ENCODE peak calls at places on chromosome 20, in nine cellular contexts. W is SJSA1; X is NCI-H345; H is activated CD4-positive, CD25-positive, alpha-beta regulatory T cell; Z is anterior cingulate cortex; F is stimulated activated CD4-positive, alpha-beta T cell treated with anti-CD3 and anti-CD28 coated beads, Interleukin-15, amount 100 ng/mL, for 1 hour; U is SW 1271; Y is HEK293T; N is fibroblast of lung. D is an unnamed sample.

GRCh38 chr20:54106162-54106561 is 35.8 kb upstream of the BCAS1 start:
- DNase-seq in U (no peak), Z (no peak), X (no peak), Y (no peak), N (no peak), W (no peak), H (no peak), F (no peak), D (no peak)

GRCh38 chr20:6837730-6838129 is 70.2 kb downstream of the BMP2 start:
- DNase-seq in Y (no peak), H (no peak), U (no peak), X (no peak), F (no peak), N (no peak), Z (no peak), W (no peak), D (no peak)

GRCh38 chr20:40090236-40090635 is 598.8 kb downstream of the MAFB start:
- DNase-seq in U (no peak), H (no peak), X (no peak), F (no peak), W (no peak), Z (no peak), N (no peak), Y (no peak), D (no peak)

GRCh38 chr20:36969478-36970186 is 18.1 kb upstream of the SAMHD1 start:
- DNase-seq in Y (no peak), U (no peak), H (no peak), W (no peak), Z (no peak), X (no peak), F (no peak), N (no peak), D (no peak)

GRCh38 chr20:11431613-11432012 is 486.1 kb upstream of the BTBD3 start:
- DNase-seq in N (peak), Z (no peak), H (no peak), U (no peak), F (no peak), W (no peak), Y (no peak), X (no peak), D (no peak)

GRCh38 chr20:6784767-6785166 is 17.3 kb downstream of the BMP2 start:
- DNase-seq in F (no peak), X (no peak), Y (no peak), U (no peak), W (no peak), H (no peak), N (no peak), Z (no peak), D (no peak)

GRCh38 chr20:9966966-9967365 is 67.8 kb upstream of the ANKEF1 start:
- DNase-seq in Z (no peak), H (no peak), Y (peak), N (no peak), W (no peak), F (no peak), U (no peak), X (no peak), D (peak)

GRCh38 chr20:9244811-9245210 is 175.9 kb downstream of the PLCB4 start:
- DNase-seq in Y (no peak), Z (no peak), F (no peak), H (no peak), W (no peak), X (no peak), N (no peak), U (no peak), D (no peak)

GRCh38 chr20:62938105-62938888 is at the start of gene GID8:
- DNase-seq in F (no peak), H (no peak), Y (peak), N (peak), Z (no peak), U (no peak), X (no peak), W (peak), D (peak)

GRCh38 chr20:40931348-40932044 is 97.1 kb upstream of the TOP1 start:
- DNase-seq in X (no peak), Z (no peak), F (no peak), W (no peak), N (no peak), Y (no peak), H (no peak), U (no peak), D (no peak)

GRCh38 chr20:13141541-13141940 is 79.5 kb upstream of the ISM1 start:
- DNase-seq in N (no peak), X (peak), H (no peak), Z (no peak), F (no peak), Y (no peak), U (no peak), W (no peak), D (no peak)

GRCh38 chr20:44068311-44068710 is 118.7 kb downstream of the JPH2 start:
- DNase-seq in W (no peak), H (no peak), F (no peak), Y (no peak), U (no peak), X (no peak), N (no peak), Z (no peak), D (no peak)

GRCh38 chr20:63378626-63379025 is 17.5 kb upstream of the CHRNA4 start:
- DNase-seq in U (no peak), N (no peak), F (no peak), X (no peak), W (no peak), H (no peak), Z (no peak), Y (no peak), D (no peak)

GRCh38 chr20:1819311-1820136 is 75.7 kb upstream of the SIRPA start:
- DNase-seq in Z (no peak), N (no peak), H (no peak), X (no peak), Y (no peak), W (no peak), U (no peak), F (no peak), D (no peak)

D was measured in NCI-H146.